ENCODE peak calls at places on chromosomes 7 and 10, in eight cellular contexts. X, G, M, Q, E, S, Y and F are unnamed samples.

GRCh38 chr10:12299222-12299973 is 49.9 kb upstream of the CAMK1D start:
- DNase-seq in X (no peak), G (no peak), M (no peak), Q (no peak), E (no peak), S (no peak), Y (no peak), F (no peak)

GRCh38 chr10:68331455-68332258 is at the start of gene HNRNPH3:
- DNase-seq in X (peak), G (peak), M (peak), Q (peak), E (peak), S (peak), Y (peak), F (peak)

GRCh38 chr7:2680792-2681490 is 7.1 kb upstream of the AMZ1 start:
- DNase-seq in X (peak), G (peak), M (no peak), Q (peak), E (peak), S (peak), Y (peak), F (peak)

GRCh38 chr7:36598056-36598675 is 126.1 kb downstream of the AOAH start:
- DNase-seq in X (peak), G (no peak), M (no peak), Q (no peak), E (no peak), S (no peak), Y (no peak), F (no peak)

GRCh38 chr10:129400426-129400825 is 66.6 kb upstream of the MGMT start:
- DNase-seq in X (no peak), G (no peak), M (no peak), Q (no peak), E (no peak), S (no peak), Y (no peak), F (no peak)

GRCh38 chr10:71278691-71279588 is 40.1 kb upstream of the SLC29A3 start:
- DNase-seq in X (no peak), G (no peak), M (no peak), Q (no peak), E (no peak), S (no peak), Y (no peak), F (peak)

GRCh38 chr7:16918288-16918895 is 36.6 kb upstream of the AGR3 start:
- DNase-seq in X (peak), G (no peak), M (no peak), Q (peak), E (peak), S (peak), Y (peak), F (peak)

GRCh38 chr10:22022257-22023051 is 18.9 kb upstream of the DNAJC1 start:
- DNase-seq in X (no peak), G (no peak), M (no peak), Q (peak), E (no peak), S (no peak), Y (no peak), F (peak)

GRCh38 chr7:35725280-35725680 is 30.3 kb upstream of the HERPUD2 start:
- DNase-seq in X (no peak), G (no peak), M (peak), Q (peak), E (no peak), S (peak), Y (no peak), F (no peak)

GRCh38 chr7:101243786-101244384 is 996 bp downstream of the FIS1 start:
- DNase-seq in X (no peak), G (peak), M (no peak), Q (peak), E (no peak), S (no peak), Y (no peak), F (peak)

GRCh38 chr7:40586197-40586596 is 451.4 kb downstream of the SUGCT start:
- DNase-seq in X (peak), G (no peak), M (no peak), Q (no peak), E (no peak), S (no peak), Y (no peak), F (no peak)

DNA sequence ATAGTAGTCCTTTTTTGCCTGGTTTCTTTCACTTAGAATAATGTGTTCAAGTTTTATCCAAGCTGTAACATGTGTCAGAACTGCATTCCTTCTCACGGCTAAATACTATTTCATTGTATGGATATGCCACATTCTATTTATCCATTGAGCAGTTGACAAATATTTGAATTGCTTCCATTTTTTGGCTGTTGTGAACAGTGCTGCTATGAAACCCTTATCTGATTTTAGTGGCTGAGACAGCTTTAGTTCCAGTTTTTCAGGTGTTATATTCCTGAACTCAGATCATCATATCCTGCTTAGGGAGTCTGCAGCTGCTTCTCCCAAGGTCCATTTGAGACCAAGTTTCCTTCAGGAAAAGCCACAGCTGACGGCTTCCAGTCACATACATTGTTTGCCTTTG is 339.2 kb downstream of the GRID1 start:
- DNase-seq in X (no peak), G (no peak), M (no peak), Q (no peak), E (no peak), S (no peak), Y (no peak), F (no peak)
- TF ChIP-seq RAD21 in X (no peak), G (no peak), M (no peak), Q (no peak), E (no peak), S (no peak), Y (no peak), F (no peak)

GRCh38 chr10:87862644-87863101 is 660 bp downstream of the KLLN start:
- DNase-seq in X (peak), G (no peak), M (no peak), Q (peak), E (no peak), S (no peak), Y (no peak), F (no peak)
- TF ChIP-seq RAD21 in X (no peak), G (no peak), M (no peak), Q (no peak), E (no peak), S (no peak), Y (no peak), F (no peak)

GRCh38 chr7:19958309-19958896 is 185.0 kb upstream of the TMEM196 start:
- DNase-seq in X (peak), G (no peak), M (no peak), Q (no peak), E (peak), S (peak), Y (peak), F (no peak)
- TF ChIP-seq RAD21 in X (no peak), G (no peak), M (no peak), Q (no peak), E (peak), S (no peak), Y (peak), F (no peak)

DNA sequence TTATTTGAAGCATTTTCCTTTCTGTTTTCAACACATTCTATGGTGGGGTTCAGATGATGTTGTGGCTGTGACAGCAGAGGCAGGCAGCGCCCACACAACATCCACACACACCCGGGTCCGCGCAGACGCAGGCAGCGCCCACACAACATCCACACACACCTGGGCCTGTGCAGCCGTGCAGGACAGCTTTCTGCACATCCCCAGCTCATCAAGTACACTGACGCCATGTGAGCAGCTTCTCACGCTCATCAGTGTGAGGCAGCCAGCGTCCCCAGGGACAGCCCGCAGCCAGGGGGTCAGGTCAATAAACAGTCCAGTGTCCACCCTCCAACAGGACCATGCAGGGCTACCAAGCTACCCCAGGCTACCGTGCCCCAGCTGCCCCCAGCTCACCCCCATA is 272.8 kb upstream of the TCERG1L start:
- DNase-seq in X (no peak), G (no peak), M (no peak), Q (no peak), E (no peak), S (no peak), Y (no peak), F (no peak)
- TF ChIP-seq RAD21 in X (no peak), G (no peak), M (no peak), Q (no peak), E (no peak), S (no peak), Y (no peak), F (no peak)